ENCODE peak calls at places on chromosomes 11 and 22, in four cellular contexts. One of them, this sample, is unnamed.

GRCh38 chr11:21343204-21343603 is 673.8 kb downstream of the NELL1 start:
- DNase-seq in PC-3: no peak
- DNase-seq in aorta: no peak
- DNase-seq in naive thymus-derived CD4-positive, alpha-beta T cell: no peak
- DNase-seq in this sample: no peak

GRCh38 chr22:17707526-17707925 is 66.7 kb downstream of the BID start:
- DNase-seq in PC-3: no peak
- DNase-seq in aorta: no peak
- DNase-seq in naive thymus-derived CD4-positive, alpha-beta T cell: no peak
- DNase-seq in this sample: no peak

GRCh38 chr22:24883426-24883825 is 63.1 kb downstream of the LHFPL7 start:
- DNase-seq in PC-3: no peak
- DNase-seq in aorta: no peak
- DNase-seq in naive thymus-derived CD4-positive, alpha-beta T cell: no peak
- DNase-seq in this sample: no peak

GRCh38 chr11:103958475-103959215 is 77.8 kb upstream of the DDI1 start:
- DNase-seq in PC-3: no peak
- DNase-seq in aorta: no peak
- DNase-seq in naive thymus-derived CD4-positive, alpha-beta T cell: no peak
- DNase-seq in this sample: no peak

GRCh38 chr22:23751441-23751996 is 607 bp upstream of the ZNF70 start:
- DNase-seq in PC-3: no peak
- DNase-seq in aorta: no peak
- DNase-seq in naive thymus-derived CD4-positive, alpha-beta T cell: no peak
- DNase-seq in this sample: no peak

GRCh38 chr11:16923987-16924386 is 90.2 kb downstream of the PLEKHA7 start:
- DNase-seq in PC-3: no peak
- DNase-seq in aorta: no peak
- DNase-seq in naive thymus-derived CD4-positive, alpha-beta T cell: no peak
- DNase-seq in this sample: no peak

GRCh38 chr11:58578635-58579191 is at the start of gene ZFP91:
- DNase-seq in PC-3: peak; percentile 99
- DNase-seq in aorta: peak; percentile 99
- DNase-seq in naive thymus-derived CD4-positive, alpha-beta T cell: peak; percentile 95
- DNase-seq in this sample: peak; percentile 88

GRCh38 chr11:19275496-19275895 is 34.8 kb upstream of the E2F8 start:
- DNase-seq in PC-3: peak; percentile 43
- DNase-seq in aorta: no peak
- DNase-seq in naive thymus-derived CD4-positive, alpha-beta T cell: no peak
- DNase-seq in this sample: no peak

GRCh38 chr22:17869285-17870096 is 95.2 kb upstream of the BID start:
- DNase-seq in PC-3: no peak
- DNase-seq in aorta: peak; percentile 14
- DNase-seq in naive thymus-derived CD4-positive, alpha-beta T cell: no peak
- DNase-seq in this sample: no peak

GRCh38 chr11:72673943-72674828 is at the start of gene PDE2A:
- DNase-seq in PC-3: no peak
- DNase-seq in aorta: no peak
- DNase-seq in naive thymus-derived CD4-positive, alpha-beta T cell: no peak
- DNase-seq in this sample: no peak

DNA sequence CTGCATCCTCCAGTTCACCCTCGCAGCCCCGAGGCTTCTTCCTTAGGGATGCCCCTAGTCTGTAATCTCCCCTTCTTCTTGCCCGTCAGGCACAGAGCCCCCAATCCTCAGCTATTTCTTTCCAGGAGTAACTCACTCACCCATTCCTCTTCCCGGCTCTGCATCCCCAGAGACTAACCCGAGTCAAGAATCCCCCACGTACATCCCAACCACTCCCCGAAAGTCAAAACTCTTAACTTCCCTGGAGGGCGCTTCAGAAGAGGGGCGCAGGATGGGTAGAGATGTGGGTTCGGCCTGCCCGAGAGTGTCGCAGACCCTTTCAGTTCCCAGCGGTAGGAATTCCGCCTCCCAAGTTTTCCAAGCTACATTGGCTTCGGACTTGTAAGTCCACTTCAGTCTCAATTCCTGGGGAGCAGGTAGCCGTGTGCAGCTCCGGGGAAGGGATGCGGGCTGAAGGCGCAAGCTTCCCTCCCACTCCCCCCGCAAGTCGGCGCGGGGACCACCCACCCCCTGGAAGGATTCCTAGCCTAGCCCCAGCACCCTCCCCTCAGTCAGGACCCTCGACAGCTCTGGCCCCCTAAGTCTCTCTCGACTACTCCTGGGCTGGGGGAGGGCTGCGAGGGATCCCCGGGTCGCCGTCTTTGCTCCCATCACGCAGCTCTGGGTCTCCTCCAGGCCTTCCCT is 871 bp downstream of the BDNF start:
- DNase-seq in PC-3: peak; percentile 50
- DNase-seq in aorta: no peak
- DNase-seq in naive thymus-derived CD4-positive, alpha-beta T cell: no peak
- DNase-seq in this sample: no peak
- H3K4me3 ChIP-seq in PC-3: peak overlapping the region; percentile 79
- H3K4me3 ChIP-seq in aorta: peak overlapping the region; percentile 95
- H3K4me3 ChIP-seq in naive thymus-derived CD4-positive, alpha-beta T cell: no peak overlapping the region
- H3K4me3 ChIP-seq in this sample: peak overlapping the region; percentile 96

GRCh38 chr11:102495161-102496042 is 35.1 kb downstream of the MMP7 start:
- DNase-seq in PC-3: peak; percentile 95
- DNase-seq in aorta: no peak
- DNase-seq in naive thymus-derived CD4-positive, alpha-beta T cell: peak; percentile 60
- DNase-seq in this sample: peak; percentile 65
- H3K4me3 ChIP-seq in PC-3: no peak overlapping the region
- H3K4me3 ChIP-seq in aorta: no peak overlapping the region
- H3K4me3 ChIP-seq in naive thymus-derived CD4-positive, alpha-beta T cell: no peak overlapping the region
- H3K4me3 ChIP-seq in this sample: no peak overlapping the region

GRCh38 chr22:48340191-48340590 is 1487.5 kb downstream of the BRD1 start:
- DNase-seq in PC-3: no peak
- DNase-seq in aorta: no peak
- DNase-seq in naive thymus-derived CD4-positive, alpha-beta T cell: no peak
- DNase-seq in this sample: no peak
- H3K4me3 ChIP-seq in PC-3: no peak overlapping the region
- H3K4me3 ChIP-seq in aorta: no peak overlapping the region
- H3K4me3 ChIP-seq in naive thymus-derived CD4-positive, alpha-beta T cell: no peak overlapping the region
- H3K4me3 ChIP-seq in this sample: no peak overlapping the region

GRCh38 chr11:44833221-44833620 is 106.5 kb downstream of the TSPAN18 start:
- DNase-seq in PC-3: no peak
- DNase-seq in aorta: no peak
- DNase-seq in naive thymus-derived CD4-positive, alpha-beta T cell: no peak
- DNase-seq in this sample: no peak
- H3K4me3 ChIP-seq in PC-3: no peak overlapping the region
- H3K4me3 ChIP-seq in aorta: no peak overlapping the region
- H3K4me3 ChIP-seq in naive thymus-derived CD4-positive, alpha-beta T cell: no peak overlapping the region
- H3K4me3 ChIP-seq in this sample: no peak overlapping the region

GRCh38 chr11:114257621-114258558 is 38.3 kb upstream of the NNMT start:
- DNase-seq in PC-3: no peak
- DNase-seq in aorta: peak; percentile 66
- DNase-seq in naive thymus-derived CD4-positive, alpha-beta T cell: no peak
- DNase-seq in this sample: no peak
- H3K4me3 ChIP-seq in PC-3: no peak overlapping the region
- H3K4me3 ChIP-seq in aorta: no peak overlapping the region
- H3K4me3 ChIP-seq in naive thymus-derived CD4-positive, alpha-beta T cell: no peak overlapping the region
- H3K4me3 ChIP-seq in this sample: no peak overlapping the region

GRCh38 chr11:65642014-65642671 is 4.2 kb downstream of the SIPA1 start:
- DNase-seq in PC-3: no peak
- DNase-seq in aorta: no peak
- DNase-seq in naive thymus-derived CD4-positive, alpha-beta T cell: no peak
- DNase-seq in this sample: no peak
- H3K4me3 ChIP-seq in PC-3: no peak overlapping the region
- H3K4me3 ChIP-seq in aorta: no peak overlapping the region
- H3K4me3 ChIP-seq in naive thymus-derived CD4-positive, alpha-beta T cell: peak overlapping the region; percentile 90
- H3K4me3 ChIP-seq in this sample: peak overlapping the region; percentile 5

GRCh38 chr11:15178214-15178613 is 63.5 kb downstream of the INSC start:
- DNase-seq in PC-3: no peak
- DNase-seq in aorta: no peak
- DNase-seq in naive thymus-derived CD4-positive, alpha-beta T cell: no peak
- DNase-seq in this sample: no peak
- H3K4me3 ChIP-seq in PC-3: no peak overlapping the region
- H3K4me3 ChIP-seq in aorta: no peak overlapping the region
- H3K4me3 ChIP-seq in naive thymus-derived CD4-positive, alpha-beta T cell: no peak overlapping the region
- H3K4me3 ChIP-seq in this sample: no peak overlapping the region